ENCODE peak calls at places on chromosomes 11 and 22, in six cellular contexts. One of them, this sample, is unnamed.

GRCh38 chr22:30333707-30334087 is 7.0 kb upstream of the TBC1D10A start:
- DNase-seq in IMR-90: no peak
- DNase-seq in brain microvascular endothelial cell: no peak
- DNase-seq in GM06990: no peak
- DNase-seq in pancreas: no peak
- DNase-seq in AG10803: no peak
- DNase-seq in this sample: no peak

GRCh38 chr22:41582694-41583093 is 6.9 kb downstream of the PMM1 start:
- DNase-seq in IMR-90: no peak
- DNase-seq in brain microvascular endothelial cell: no peak
- DNase-seq in GM06990: no peak
- DNase-seq in pancreas: no peak
- DNase-seq in AG10803: no peak
- DNase-seq in this sample: no peak

GRCh38 chr11:117177534-117178209 is 871 bp upstream of the SIDT2 start:
- DNase-seq in IMR-90: no peak
- DNase-seq in brain microvascular endothelial cell: no peak
- DNase-seq in GM06990: no peak
- DNase-seq in pancreas: no peak
- DNase-seq in AG10803: no peak
- DNase-seq in this sample: no peak

GRCh38 chr11:35466058-35466457 is 46.7 kb upstream of the SLC1A2 start:
- DNase-seq in IMR-90: no peak
- DNase-seq in brain microvascular endothelial cell: no peak
- DNase-seq in GM06990: no peak
- DNase-seq in pancreas: no peak
- DNase-seq in AG10803: no peak
- DNase-seq in this sample: no peak

GRCh38 chr11:17157773-17158172 is 50.0 kb downstream of the PIK3C2A start:
- DNase-seq in IMR-90: no peak
- DNase-seq in brain microvascular endothelial cell: no peak
- DNase-seq in GM06990: no peak
- DNase-seq in pancreas: no peak
- DNase-seq in AG10803: no peak
- DNase-seq in this sample: no peak

GRCh38 chr22:30204742-30205111 is 41.8 kb downstream of the LIF start:
- DNase-seq in IMR-90: peak
- DNase-seq in brain microvascular endothelial cell: no peak
- DNase-seq in GM06990: no peak
- DNase-seq in pancreas: no peak
- DNase-seq in AG10803: peak
- DNase-seq in this sample: no peak

GRCh38 chr11:116055064-116055463 is 550.8 kb upstream of the CADM1 start:
- DNase-seq in IMR-90: no peak
- DNase-seq in brain microvascular endothelial cell: no peak
- DNase-seq in GM06990: no peak
- DNase-seq in pancreas: no peak
- DNase-seq in AG10803: no peak
- DNase-seq in this sample: no peak

GRCh38 chr11:6505577-6506240 is 8.6 kb downstream of the DNHD1 start:
- DNase-seq in IMR-90: peak
- DNase-seq in brain microvascular endothelial cell: peak
- DNase-seq in GM06990: no peak
- DNase-seq in pancreas: no peak
- DNase-seq in AG10803: peak
- DNase-seq in this sample: peak

GRCh38 chr22:26798433-26799065 is 141.2 kb downstream of the MIAT start:
- DNase-seq in IMR-90: no peak
- DNase-seq in brain microvascular endothelial cell: no peak
- DNase-seq in GM06990: no peak
- DNase-seq in pancreas: no peak
- DNase-seq in AG10803: no peak
- DNase-seq in this sample: no peak

GRCh38 chr11:96187779-96188624 is 155.0 kb downstream of the MAML2 start:
- DNase-seq in IMR-90: peak
- DNase-seq in brain microvascular endothelial cell: peak
- DNase-seq in GM06990: no peak
- DNase-seq in pancreas: no peak
- DNase-seq in AG10803: peak
- DNase-seq in this sample: no peak

GRCh38 chr11:93570759-93571413 is 27.7 kb upstream of the SMCO4 start:
- DNase-seq in IMR-90: peak
- DNase-seq in brain microvascular endothelial cell: peak
- DNase-seq in GM06990: no peak
- DNase-seq in pancreas: no peak
- DNase-seq in AG10803: peak
- DNase-seq in this sample: no peak

GRCh38 chr11:17613983-17614382 is 66.9 kb downstream of the OTOG start:
- DNase-seq in IMR-90: no peak
- DNase-seq in brain microvascular endothelial cell: no peak
- DNase-seq in GM06990: no peak
- DNase-seq in pancreas: no peak
- DNase-seq in AG10803: no peak
- DNase-seq in this sample: no peak

GRCh38 chr11:128504489-128504888 is 82.9 kb downstream of the ETS1 start:
- DNase-seq in IMR-90: no peak
- DNase-seq in brain microvascular endothelial cell: no peak
- DNase-seq in GM06990: no peak
- DNase-seq in pancreas: no peak
- DNase-seq in AG10803: no peak
- DNase-seq in this sample: no peak

GRCh38 chr11:1082346-1082727 is 7.7 kb downstream of the MUC2 start:
- DNase-seq in IMR-90: no peak
- DNase-seq in brain microvascular endothelial cell: no peak
- DNase-seq in GM06990: no peak
- DNase-seq in pancreas: no peak
- DNase-seq in AG10803: no peak
- DNase-seq in this sample: peak

GRCh38 chr11:111445586-111445985 is 66.5 kb upstream of the POU2AF1 start:
- DNase-seq in IMR-90: peak
- DNase-seq in brain microvascular endothelial cell: no peak
- DNase-seq in GM06990: no peak
- DNase-seq in pancreas: no peak
- DNase-seq in AG10803: peak
- DNase-seq in this sample: no peak

GRCh38 chr22:43879901-43880742 is 11.7 kb downstream of the PNPLA5 start:
- DNase-seq in IMR-90: no peak
- DNase-seq in brain microvascular endothelial cell: no peak
- DNase-seq in GM06990: no peak
- DNase-seq in pancreas: peak
- DNase-seq in AG10803: no peak
- DNase-seq in this sample: no peak

GRCh38 chr11:19867064-19867463 is 154.4 kb downstream of the NAV2 start:
- DNase-seq in IMR-90: no peak
- DNase-seq in brain microvascular endothelial cell: no peak
- DNase-seq in GM06990: no peak
- DNase-seq in pancreas: no peak
- DNase-seq in AG10803: no peak
- DNase-seq in this sample: no peak

GRCh38 chr11:44835326-44835725 is 108.6 kb downstream of the TSPAN18 start:
- DNase-seq in IMR-90: no peak
- DNase-seq in brain microvascular endothelial cell: no peak
- DNase-seq in GM06990: no peak
- DNase-seq in pancreas: no peak
- DNase-seq in AG10803: no peak
- DNase-seq in this sample: no peak
- H3K4me3 ChIP-seq in IMR-90: no peak
- H3K4me3 ChIP-seq in brain microvascular endothelial cell: no peak
- H3K4me3 ChIP-seq in GM06990: no peak
- H3K4me3 ChIP-seq in pancreas: no peak
- H3K4me3 ChIP-seq in AG10803: no peak
- H3K4me3 ChIP-seq in this sample: no peak

GRCh38 chr11:48022445-48022844 is 42.1 kb downstream of the PTPRJ start:
- DNase-seq in IMR-90: no peak
- DNase-seq in brain microvascular endothelial cell: no peak
- DNase-seq in GM06990: no peak
- DNase-seq in pancreas: no peak
- DNase-seq in AG10803: no peak
- DNase-seq in this sample: no peak
- H3K4me3 ChIP-seq in IMR-90: no peak
- H3K4me3 ChIP-seq in brain microvascular endothelial cell: no peak
- H3K4me3 ChIP-seq in GM06990: no peak
- H3K4me3 ChIP-seq in pancreas: no peak
- H3K4me3 ChIP-seq in AG10803: no peak
- H3K4me3 ChIP-seq in this sample: no peak

DNA sequence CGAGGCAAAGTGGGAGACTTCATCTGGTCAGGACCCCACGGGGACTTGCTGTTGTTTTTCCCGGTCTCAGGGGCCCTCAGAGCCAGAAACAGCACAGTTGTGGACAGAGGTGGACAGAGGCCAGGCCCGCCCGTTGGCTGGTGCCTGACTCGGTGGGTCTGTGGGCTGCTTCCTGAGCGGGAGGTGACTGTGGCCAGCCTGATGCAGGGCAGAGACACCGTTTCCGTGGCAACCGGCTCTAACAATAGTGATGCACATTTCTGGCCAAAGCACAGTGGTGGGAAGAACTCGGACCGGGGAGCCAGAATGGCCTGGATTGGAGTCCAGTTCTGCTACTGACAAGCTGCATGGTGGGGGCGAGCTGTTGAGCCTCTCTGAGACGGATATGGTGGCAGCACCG is 58.7 kb upstream of the ATXN10 start:
- DNase-seq in IMR-90: no peak
- DNase-seq in brain microvascular endothelial cell: peak
- DNase-seq in GM06990: no peak
- DNase-seq in pancreas: no peak
- DNase-seq in AG10803: peak
- DNase-seq in this sample: peak
- H3K4me3 ChIP-seq in IMR-90: no peak
- H3K4me3 ChIP-seq in brain microvascular endothelial cell: peak
- H3K4me3 ChIP-seq in GM06990: no peak
- H3K4me3 ChIP-seq in pancreas: no peak
- H3K4me3 ChIP-seq in AG10803: peak
- H3K4me3 ChIP-seq in this sample: no peak

GRCh38 chr11:71402878-71403277 is 45.3 kb downstream of the DHCR7 start:
- DNase-seq in IMR-90: no peak
- DNase-seq in brain microvascular endothelial cell: no peak
- DNase-seq in GM06990: no peak
- DNase-seq in pancreas: no peak
- DNase-seq in AG10803: no peak
- DNase-seq in this sample: no peak
- H3K4me3 ChIP-seq in IMR-90: no peak
- H3K4me3 ChIP-seq in brain microvascular endothelial cell: no peak
- H3K4me3 ChIP-seq in GM06990: no peak
- H3K4me3 ChIP-seq in pancreas: no peak
- H3K4me3 ChIP-seq in AG10803: no peak
- H3K4me3 ChIP-seq in this sample: no peak

GRCh38 chr22:37197451-37198289 is 9.6 kb upstream of the C1QTNF6 start:
- DNase-seq in IMR-90: peak
- DNase-seq in brain microvascular endothelial cell: no peak
- DNase-seq in GM06990: no peak
- DNase-seq in pancreas: peak
- DNase-seq in AG10803: peak
- DNase-seq in this sample: no peak
- H3K4me3 ChIP-seq in IMR-90: no peak
- H3K4me3 ChIP-seq in brain microvascular endothelial cell: peak
- H3K4me3 ChIP-seq in GM06990: peak
- H3K4me3 ChIP-seq in pancreas: peak
- H3K4me3 ChIP-seq in AG10803: peak
- H3K4me3 ChIP-seq in this sample: peak

GRCh38 chr11:12377106-12377823 is at the start of gene PARVA:
- DNase-seq in IMR-90: peak
- DNase-seq in brain microvascular endothelial cell: peak
- DNase-seq in GM06990: no peak
- DNase-seq in pancreas: peak
- DNase-seq in AG10803: peak
- DNase-seq in this sample: no peak
- H3K4me3 ChIP-seq in IMR-90: peak
- H3K4me3 ChIP-seq in brain microvascular endothelial cell: peak
- H3K4me3 ChIP-seq in GM06990: no peak
- H3K4me3 ChIP-seq in pancreas: peak
- H3K4me3 ChIP-seq in AG10803: peak
- H3K4me3 ChIP-seq in this sample: no peak

GRCh38 chr11:118892515-118892914 is 8.8 kb downstream of the CXCR5 start:
- DNase-seq in IMR-90: no peak
- DNase-seq in brain microvascular endothelial cell: no peak
- DNase-seq in GM06990: peak
- DNase-seq in pancreas: peak
- DNase-seq in AG10803: no peak
- DNase-seq in this sample: no peak
- H3K4me3 ChIP-seq in IMR-90: no peak
- H3K4me3 ChIP-seq in brain microvascular endothelial cell: no peak
- H3K4me3 ChIP-seq in GM06990: no peak
- H3K4me3 ChIP-seq in pancreas: no peak
- H3K4me3 ChIP-seq in AG10803: no peak
- H3K4me3 ChIP-seq in this sample: no peak

This sample was measured in HAP-1.